ENCODE peak calls at places on chromosomes 6 and 20, in six cellular contexts. K, B, Q, R, H and V are unnamed samples.

GRCh38 chr6:137044366-137045220 is at the start of gene IL20RA:
- DNase-seq in K (no peak), B (no peak), Q (peak; percentile 18), R (peak; percentile 17), H (no peak), V (peak; percentile 73)

GRCh38 chr6:25757936-25758642 is 3.5 kb downstream of the SLC17A4 start:
- DNase-seq in K (no peak), B (no peak), Q (no peak), R (no peak), H (no peak), V (no peak)

GRCh38 chr6:166660157-166660686 is 33.2 kb upstream of the RPS6KA2 start:
- DNase-seq in K (no peak), B (no peak), Q (no peak), R (no peak), H (no peak), V (no peak)

GRCh38 chr20:58956078-58956477 is 25.0 kb upstream of the NELFCD start:
- DNase-seq in K (peak; percentile 44), B (no peak), Q (no peak), R (no peak), H (no peak), V (no peak)

GRCh38 chr6:7684076-7684475 is 41.8 kb upstream of the BMP6 start:
- DNase-seq in K (no peak), B (no peak), Q (no peak), R (no peak), H (no peak), V (no peak)

GRCh38 chr6:11006060-11006459 is 38.0 kb downstream of the ELOVL2 start:
- DNase-seq in K (no peak), B (no peak), Q (no peak), R (no peak), H (no peak), V (no peak)

GRCh38 chr6:153001767-153002612 is 519 bp downstream of the MTRF1L start:
- DNase-seq in K (no peak), B (no peak), Q (no peak), R (peak; percentile 12), H (no peak), V (no peak)

GRCh38 chr6:37319856-37320255 is 33.9 kb upstream of the RNF8 start:
- DNase-seq in K (no peak), B (no peak), Q (no peak), R (no peak), H (no peak), V (no peak)

GRCh38 chr6:49409951-49410542 is 53.0 kb downstream of the MMUT start:
- DNase-seq in K (peak; percentile 35), B (peak; percentile 59), Q (peak; percentile 5), R (peak; percentile 20), H (peak; percentile 22), V (no peak)

GRCh38 chr20:38139156-38139912 is 25.7 kb downstream of the TGM2 start:
- DNase-seq in K (no peak), B (no peak), Q (no peak), R (no peak), H (no peak), V (peak; percentile 39)

GRCh38 chr6:44126320-44127149 is 717 bp downstream of the MRPL14 start:
- DNase-seq in K (peak; percentile 44), B (peak; percentile 70), Q (peak; percentile 35), R (peak; percentile 51), H (peak; percentile 45), V (peak; percentile 85)

GRCh38 chr6:84671188-84671587 is 93.2 kb downstream of the TBX18 start:
- DNase-seq in K (no peak), B (no peak), Q (no peak), R (no peak), H (no peak), V (no peak)

GRCh38 chr6:123089223-123089622 is 93.2 kb downstream of the CLVS2 start:
- DNase-seq in K (no peak), B (no peak), Q (no peak), R (no peak), H (no peak), V (no peak)

GRCh38 chr20:63633732-63634131 is 6.8 kb upstream of the GMEB2 start:
- DNase-seq in K (no peak), B (no peak), Q (no peak), R (no peak), H (no peak), V (no peak)

GRCh38 chr6:43076093-43076927 is at the start of gene PTK7:
- DNase-seq in K (no peak), B (peak; percentile 67), Q (peak; percentile 19), R (peak; percentile 42), H (no peak), V (peak; percentile 90)

GRCh38 chr6:5746392-5747140 is 260.2 kb downstream of the NRN1 start:
- DNase-seq in K (no peak), B (no peak), Q (no peak), R (no peak), H (no peak), V (no peak)